ENCODE peak calls at places on chromosomes 5 and 9, in six cellular contexts. One of them, this sample, is unnamed.
A peak's percentile ranks its signal among the peaks of the same experiment; 100 is the strongest.

GRCh38 chr5:150131978-150132694 is 23.5 kb downstream of the PDGFRB start:
- DNase-seq in K562: no peak
- DNase-seq in H1: no peak
- DNase-seq in HL-60: no peak
- DNase-seq in HepG2: no peak
- DNase-seq in GM12878: no peak
- DNase-seq in this sample: no peak

GRCh38 chr9:89436963-89437625 is 60.8 kb downstream of the SEMA4D start:
- DNase-seq in K562: no peak
- DNase-seq in HepG2: no peak
- DNase-seq in HL-60: peak; percentile 81
- DNase-seq in GM12878: no peak
- DNase-seq in H1: no peak
- DNase-seq in this sample: no peak

GRCh38 chr9:121976751-121977150 is 116.4 kb downstream of the TTLL11 start:
- DNase-seq in GM12878: no peak
- DNase-seq in K562: no peak
- DNase-seq in H1: no peak
- DNase-seq in HL-60: no peak
- DNase-seq in HepG2: no peak
- DNase-seq in this sample: no peak

GRCh38 chr9:114059047-114059803 is 18.9 kb downstream of the AMBP start:
- DNase-seq in K562: no peak
- DNase-seq in GM12878: no peak
- DNase-seq in H1: no peak
- DNase-seq in HL-60: no peak
- DNase-seq in HepG2: peak; percentile 29
- DNase-seq in this sample: no peak

GRCh38 chr9:137370865-137371520 is 52.0 kb downstream of the EXD3 start:
- DNase-seq in HepG2: no peak
- DNase-seq in GM12878: no peak
- DNase-seq in H1: peak; percentile 56
- DNase-seq in HL-60: no peak
- DNase-seq in K562: no peak
- DNase-seq in this sample: no peak

GRCh38 chr5:55441107-55441771 is 93.5 kb downstream of the PLPP1 start:
- DNase-seq in HL-60: no peak
- DNase-seq in K562: no peak
- DNase-seq in GM12878: no peak
- DNase-seq in HepG2: no peak
- DNase-seq in H1: no peak
- DNase-seq in this sample: no peak

GRCh38 chr5:68315679-68316271 is 100.2 kb downstream of the PIK3R1 start:
- DNase-seq in K562: no peak
- DNase-seq in GM12878: peak; percentile 55
- DNase-seq in HL-60: no peak
- DNase-seq in HepG2: no peak
- DNase-seq in H1: no peak
- DNase-seq in this sample: no peak

GRCh38 chr5:95711501-95712346 is 19.4 kb upstream of the RHOBTB3 start:
- DNase-seq in K562: peak; percentile 50
- DNase-seq in H1: peak; percentile 83
- DNase-seq in HL-60: no peak
- DNase-seq in HepG2: no peak
- DNase-seq in GM12878: no peak
- DNase-seq in this sample: no peak

GRCh38 chr9:124257070-124257864 is 482 bp upstream of the NEK6 start:
- DNase-seq in K562: no peak
- DNase-seq in HL-60: no peak
- DNase-seq in H1: peak; percentile 66
- DNase-seq in GM12878: no peak
- DNase-seq in HepG2: no peak
- DNase-seq in this sample: no peak

GRCh38 chr5:16819522-16820167 is 116.4 kb downstream of the MYO10 start:
- DNase-seq in HL-60: no peak
- DNase-seq in H1: no peak
- DNase-seq in HepG2: no peak
- DNase-seq in GM12878: no peak
- DNase-seq in K562: no peak
- DNase-seq in this sample: no peak

GRCh38 chr5:143155445-143155844 is 248.0 kb downstream of the NR3C1 start:
- DNase-seq in K562: no peak
- DNase-seq in HepG2: no peak
- DNase-seq in HL-60: no peak
- DNase-seq in GM12878: no peak
- DNase-seq in H1: no peak
- DNase-seq in this sample: no peak

GRCh38 chr5:172832383-172833315 is 1.4 kb upstream of the ERGIC1 start:
- DNase-seq in GM12878: no peak
- DNase-seq in HL-60: no peak
- DNase-seq in H1: no peak
- DNase-seq in K562: no peak
- DNase-seq in HepG2: no peak
- DNase-seq in this sample: no peak

GRCh38 chr5:149656576-149657182 is 73.4 kb upstream of the PPARGC1B start:
- DNase-seq in K562: peak; percentile 58
- DNase-seq in GM12878: no peak
- DNase-seq in HepG2: no peak
- DNase-seq in HL-60: no peak
- DNase-seq in H1: peak; percentile 95
- DNase-seq in this sample: no peak

GRCh38 chr9:120389867-120390266 is 190.1 kb downstream of the CDK5RAP2 start:
- DNase-seq in HL-60: no peak
- DNase-seq in H1: no peak
- DNase-seq in HepG2: no peak
- DNase-seq in K562: no peak
- DNase-seq in GM12878: no peak
- DNase-seq in this sample: no peak

GRCh38 chr5:33513786-33514185 is 73.0 kb downstream of the TARS1 start:
- DNase-seq in GM12878: no peak
- DNase-seq in HepG2: no peak
- DNase-seq in HL-60: no peak
- DNase-seq in K562: no peak
- DNase-seq in H1: no peak
- DNase-seq in this sample: no peak

GRCh38 chr5:53476019-53476418 is 4.4 kb upstream of the FST start:
- DNase-seq in K562: no peak
- DNase-seq in HepG2: no peak
- DNase-seq in HL-60: no peak
- DNase-seq in H1: no peak
- DNase-seq in GM12878: no peak
- DNase-seq in this sample: no peak

GRCh38 chr5:34609951-34610431 is 46.1 kb upstream of the RAI14 start:
- DNase-seq in HepG2: no peak
- DNase-seq in GM12878: no peak
- DNase-seq in H1: no peak
- DNase-seq in HL-60: no peak
- DNase-seq in K562: no peak
- DNase-seq in this sample: no peak

GRCh38 chr5:140073296-140073695 is 30.2 kb upstream of the NRG2 start:
- DNase-seq in H1: no peak
- DNase-seq in HepG2: no peak
- DNase-seq in GM12878: no peak
- DNase-seq in HL-60: no peak
- DNase-seq in K562: no peak
- DNase-seq in this sample: peak; percentile 32

GRCh38 chr5:143235423-143235822 is 168.1 kb downstream of the NR3C1 start:
- DNase-seq in H1: no peak
- DNase-seq in K562: no peak
- DNase-seq in HepG2: no peak
- DNase-seq in HL-60: no peak
- DNase-seq in GM12878: no peak
- DNase-seq in this sample: no peak

GRCh38 chr5:15285901-15286583 is 213.9 kb upstream of the FBXL7 start:
- DNase-seq in H1: no peak
- DNase-seq in GM12878: no peak
- DNase-seq in K562: no peak
- DNase-seq in HepG2: no peak
- DNase-seq in HL-60: no peak
- DNase-seq in this sample: no peak

GRCh38 chr9:14561929-14562386 is 131.3 kb downstream of the ZDHHC21 start:
- DNase-seq in HepG2: peak; percentile 81
- DNase-seq in H1: peak; percentile 62
- DNase-seq in GM12878: no peak
- DNase-seq in HL-60: no peak
- DNase-seq in K562: no peak
- DNase-seq in this sample: no peak

GRCh38 chr9:17653947-17654346 is 75.1 kb downstream of the SH3GL2 start:
- DNase-seq in K562: no peak
- DNase-seq in HepG2: no peak
- DNase-seq in GM12878: no peak
- DNase-seq in HL-60: no peak
- DNase-seq in H1: no peak
- DNase-seq in this sample: no peak

GRCh38 chr5:177320879-177321278 is 9.2 kb upstream of the MXD3 start:
- DNase-seq in HL-60: no peak
- DNase-seq in H1: no peak
- DNase-seq in GM12878: no peak
- DNase-seq in K562: no peak
- DNase-seq in HepG2: no peak
- DNase-seq in this sample: no peak

GRCh38 chr9:137296214-137297059 is 5.6 kb downstream of the NRARP start:
- DNase-seq in K562: no peak
- DNase-seq in GM12878: no peak
- DNase-seq in HepG2: no peak
- DNase-seq in HL-60: no peak
- DNase-seq in H1: no peak
- DNase-seq in this sample: peak; percentile 66

GRCh38 chr5:34585601-34586104 is 70.5 kb upstream of the RAI14 start:
- DNase-seq in HepG2: peak; percentile 89
- DNase-seq in K562: no peak
- DNase-seq in HL-60: no peak
- DNase-seq in H1: no peak
- DNase-seq in GM12878: no peak
- DNase-seq in this sample: no peak

GRCh38 chr9:95030920-95031662 is 286.4 kb downstream of the FANCC start:
- DNase-seq in K562: no peak
- DNase-seq in H1: no peak
- DNase-seq in HepG2: no peak
- DNase-seq in HL-60: no peak
- DNase-seq in GM12878: no peak
- DNase-seq in this sample: no peak

GRCh38 chr9:136119259-136120118 is 814 bp upstream of the TMEM250 start:
- DNase-seq in HL-60: peak; percentile 56
- DNase-seq in K562: peak; percentile 50
- DNase-seq in H1: no peak
- DNase-seq in HepG2: peak; percentile 82
- DNase-seq in GM12878: no peak
- DNase-seq in this sample: peak; percentile 77

GRCh38 chr5:74116266-74116665 is 490.3 kb downstream of the ARHGEF28 start:
- DNase-seq in HepG2: no peak
- DNase-seq in GM12878: no peak
- DNase-seq in HL-60: no peak
- DNase-seq in K562: no peak
- DNase-seq in H1: no peak
- DNase-seq in this sample: no peak

GRCh38 chr9:75147638-75148037 is 59.3 kb downstream of the OSTF1 start:
- DNase-seq in GM12878: peak; percentile 4
- DNase-seq in HL-60: peak; percentile 40
- DNase-seq in K562: no peak
- DNase-seq in HepG2: no peak
- DNase-seq in H1: no peak
- DNase-seq in this sample: no peak

GRCh38 chr5:11248958-11249357 is 487.9 kb upstream of the DAP start:
- DNase-seq in HL-60: no peak
- DNase-seq in K562: no peak
- DNase-seq in HepG2: no peak
- DNase-seq in H1: no peak
- DNase-seq in GM12878: no peak
- DNase-seq in this sample: no peak
- TF ChIP-seq GABPA in HL-60: no peak
- TF ChIP-seq GABPA in K562: no peak
- TF ChIP-seq GABPA in HepG2: no peak
- TF ChIP-seq GABPA in H1: no peak
- TF ChIP-seq GABPA in GM12878: no peak
- TF ChIP-seq GABPA in this sample: no peak

GRCh38 chr5:78816143-78816765 is 167.7 kb upstream of the LHFPL2 start:
- DNase-seq in H1: no peak
- DNase-seq in HepG2: no peak
- DNase-seq in GM12878: no peak
- DNase-seq in K562: no peak
- DNase-seq in HL-60: no peak
- DNase-seq in this sample: no peak
- TF ChIP-seq GABPA in H1: no peak
- TF ChIP-seq GABPA in HepG2: no peak
- TF ChIP-seq GABPA in GM12878: no peak
- TF ChIP-seq GABPA in K562: no peak
- TF ChIP-seq GABPA in HL-60: no peak
- TF ChIP-seq GABPA in this sample: no peak

GRCh38 chr9:35313911-35314310 is 152.1 kb downstream of the UNC13B start:
- DNase-seq in H1: no peak
- DNase-seq in HL-60: no peak
- DNase-seq in GM12878: no peak
- DNase-seq in K562: no peak
- DNase-seq in HepG2: no peak
- DNase-seq in this sample: no peak
- TF ChIP-seq GABPA in H1: no peak
- TF ChIP-seq GABPA in HL-60: no peak
- TF ChIP-seq GABPA in GM12878: no peak
- TF ChIP-seq GABPA in K562: no peak
- TF ChIP-seq GABPA in HepG2: no peak
- TF ChIP-seq GABPA in this sample: no peak

DNA sequence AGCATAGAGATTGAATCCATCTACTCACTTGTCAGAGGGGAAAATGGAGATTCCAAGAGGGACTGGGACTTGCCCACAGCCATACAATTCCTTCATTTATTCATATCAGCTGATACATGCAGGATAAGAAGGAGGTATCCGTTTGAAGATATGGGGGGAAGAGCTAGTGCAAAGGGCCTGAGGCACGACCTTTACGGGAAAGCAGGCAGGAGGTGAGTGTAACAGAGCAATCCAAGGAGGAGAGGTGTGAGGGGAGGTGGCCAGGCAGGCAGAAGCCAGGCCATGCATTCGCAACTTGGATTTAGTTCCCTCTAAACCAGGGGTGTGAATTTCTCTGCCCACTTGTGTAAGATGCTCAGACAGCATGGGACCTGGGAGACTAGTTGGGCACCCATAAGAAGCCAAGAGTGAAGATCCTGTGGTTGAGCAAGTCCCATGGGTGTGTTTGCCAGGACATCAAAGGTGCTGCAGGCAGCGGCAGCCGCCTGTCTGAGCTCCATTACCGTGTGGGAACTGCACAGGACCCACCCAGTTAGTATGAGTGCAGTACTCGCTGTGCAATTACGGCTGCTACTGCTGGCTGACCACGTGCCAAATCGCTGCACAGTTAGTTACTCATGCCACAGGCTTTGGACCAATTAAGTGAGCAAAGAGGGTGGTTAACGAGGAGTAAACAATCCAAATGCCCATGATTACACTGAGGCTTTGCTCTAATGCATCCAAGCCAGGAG is 31.4 kb upstream of the FAT2 start:
- DNase-seq in HL-60: no peak
- DNase-seq in H1: no peak
- DNase-seq in HepG2: no peak
- DNase-seq in GM12878: no peak
- DNase-seq in K562: no peak
- DNase-seq in this sample: no peak
- TF ChIP-seq GABPA in HL-60: no peak
- TF ChIP-seq GABPA in H1: no peak
- TF ChIP-seq GABPA in HepG2: no peak
- TF ChIP-seq GABPA in GM12878: no peak
- TF ChIP-seq GABPA in K562: no peak
- TF ChIP-seq GABPA in this sample: no peak